ENCODE peak calls at places on chromosomes 1 and 21, in nine cellular contexts. A, B, V, F, G, K, T, E and O are unnamed samples.

GRCh38 chr1:90122679-90123340 is 127.9 kb downstream of the ZNF326 start:
- ATAC-seq in B (no peak), T (no peak), K (no peak), A (no peak), E (peak; percentile 82), F (no peak), G (no peak), V (no peak), O (no peak)

GRCh38 chr1:1128454-1129139 is 12.7 kb upstream of the C1orf159 start:
- ATAC-seq in E (peak; percentile 59), K (no peak), B (no peak), T (no peak), A (no peak), G (no peak), V (no peak), F (peak; percentile 66), O (no peak)

GRCh38 chr21:33650230-33650629 is 7.9 kb downstream of the ITSN1 start:
- ATAC-seq in G (no peak), A (no peak), B (no peak), K (no peak), V (no peak), T (no peak), F (no peak), E (no peak), O (no peak)

GRCh38 chr1:210231846-210232523 is 611 bp upstream of the SERTAD4 start:
- ATAC-seq in G (no peak), F (no peak), T (peak; percentile 41), A (no peak), E (no peak), V (no peak), B (no peak), K (no peak), O (no peak)

GRCh38 chr1:176693697-176694329 is 230.8 kb downstream of the PAPPA2 start:
- ATAC-seq in E (no peak), A (no peak), T (peak; percentile 23), B (no peak), V (no peak), K (no peak), F (no peak), G (peak; percentile 35), O (no peak)

GRCh38 chr1:95716550-95716949 is 482.5 kb downstream of the RWDD3 start:
- ATAC-seq in E (no peak), F (no peak), G (no peak), B (no peak), K (no peak), T (no peak), V (no peak), A (no peak), O (no peak)

GRCh38 chr21:31158789-31159581 is 120.7 kb upstream of the KRTAP19-8 start:
- ATAC-seq in A (no peak), K (no peak), T (peak; percentile 52), F (no peak), B (peak; percentile 30), E (peak; percentile 45), V (no peak), G (no peak), O (no peak)

GRCh38 chr1:230303822-230304221 is 122.3 kb downstream of the PGBD5 start:
- ATAC-seq in T (no peak), A (no peak), K (no peak), B (peak; percentile 59), E (peak; percentile 67), F (no peak), V (no peak), G (no peak), O (no peak)

GRCh38 chr1:47395433-47395832 is 20.7 kb upstream of the FOXE3 start:
- ATAC-seq in G (no peak), B (no peak), F (no peak), V (no peak), T (no peak), K (no peak), E (no peak), A (no peak), O (no peak)

GRCh38 chr1:15584489-15585363 is at the start of gene AGMAT:
- ATAC-seq in B (peak; percentile 69), E (peak; percentile 89), T (no peak), K (peak; percentile 87), A (no peak), G (peak; percentile 19), F (peak; percentile 75), V (peak; percentile 90), O (no peak)
- TF ChIP-seq POLR2A in B (no peak), E (peak; percentile 78), T (no peak), K (peak; percentile 71), A (no peak), G (no peak), F (no peak), V (no peak), O (no peak)

DNA sequence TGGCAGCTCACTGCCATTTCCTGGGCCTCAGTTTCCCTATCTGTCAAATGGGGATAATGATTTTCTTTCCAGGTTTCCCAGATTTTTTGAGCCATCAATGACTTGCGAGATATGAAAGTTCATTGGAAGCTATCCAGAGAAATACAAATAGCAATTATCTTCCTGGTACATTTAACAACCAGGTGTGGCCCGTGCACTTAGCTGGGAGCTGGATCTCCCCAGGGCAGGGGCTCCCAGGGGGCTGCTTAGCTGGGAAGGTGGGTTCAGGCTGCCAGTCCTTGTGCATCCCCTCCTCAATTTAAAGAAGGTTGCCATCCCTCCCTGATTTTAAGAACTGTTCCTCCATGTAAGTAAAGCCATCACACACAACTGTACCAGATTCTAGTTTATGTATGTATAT is 3.6 kb upstream of the TMEM54 start:
- ATAC-seq in V (no peak), A (no peak), K (no peak), G (no peak), T (no peak), B (no peak), F (peak; percentile 16), E (no peak), O (no peak)
- TF ChIP-seq POLR2A in V (no peak), A (no peak), K (no peak), G (no peak), T (no peak), B (no peak), F (no peak), E (no peak), O (no peak)

DNA sequence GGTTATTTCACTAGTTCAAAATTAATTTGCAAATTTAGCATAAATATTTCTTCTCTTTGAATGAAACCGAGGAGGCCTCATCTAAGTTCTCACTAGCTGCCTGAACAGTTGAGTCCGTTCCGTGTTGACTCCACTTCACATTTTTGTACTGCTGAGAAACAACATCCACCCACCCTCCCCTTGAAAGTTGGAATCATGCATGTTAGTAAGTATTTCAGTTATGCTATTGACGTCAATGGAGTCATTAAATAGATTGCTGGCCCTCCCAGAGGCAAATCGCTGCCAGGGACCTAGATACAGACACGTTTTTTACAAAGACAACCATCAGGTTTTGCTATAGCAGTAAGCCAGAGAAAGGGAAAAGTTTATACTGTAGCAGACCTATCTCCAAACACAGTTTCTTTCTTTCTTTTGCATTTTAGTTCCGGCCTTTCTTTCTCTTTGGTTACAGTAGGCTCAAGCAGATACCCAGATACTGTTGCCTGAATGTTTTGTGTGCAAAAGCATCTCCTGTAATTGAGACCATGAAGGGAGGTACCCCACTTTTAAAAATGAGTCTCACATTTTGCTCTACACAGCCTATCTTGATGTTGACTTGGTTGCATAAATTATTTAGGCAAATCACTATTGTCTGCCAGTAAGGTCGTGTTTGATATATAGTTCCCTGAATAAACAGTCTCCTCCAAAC is 262.6 kb upstream of the SGIP1 start:
- ATAC-seq in E (peak; percentile 80), G (peak; percentile 91), T (peak; percentile 94), F (peak; percentile 93), A (peak; percentile 73), K (peak; percentile 58), V (peak; percentile 90), B (peak; percentile 84), O (peak; percentile 92)
- TF ChIP-seq POLR2A in E (peak; percentile 67), G (no peak), T (no peak), F (no peak), A (no peak), K (no peak), V (no peak), B (peak; percentile 42), O (no peak)

GRCh38 chr1:17724150-17724549 is 31.0 kb upstream of the ACTL8 start:
- ATAC-seq in E (no peak), K (no peak), G (no peak), T (no peak), A (peak; percentile 15), F (no peak), B (no peak), V (no peak), O (no peak)
- TF ChIP-seq POLR2A in E (no peak), K (no peak), G (no peak), T (no peak), A (no peak), F (no peak), B (no peak), V (no peak), O (no peak)

GRCh38 chr1:26833432-26834405 is 7.2 kb downstream of the ZDHHC18 start:
- ATAC-seq in E (peak; percentile 5), K (peak; percentile 88), B (no peak), F (no peak), G (peak; percentile 71), V (peak; percentile 29), A (no peak), T (peak; percentile 65), O (no peak)
- TF ChIP-seq POLR2A in E (no peak), K (peak; percentile 84), B (no peak), F (no peak), G (no peak), V (no peak), A (no peak), T (no peak), O (no peak)

GRCh38 chr1:8864713-8865397 is 13.6 kb downstream of the ENO1 start:
- ATAC-seq in V (no peak), A (no peak), K (no peak), G (no peak), B (no peak), T (no peak), E (no peak), F (no peak), O (no peak)
- TF ChIP-seq POLR2A in V (no peak), A (no peak), K (peak; percentile 55), G (no peak), B (no peak), T (no peak), E (no peak), F (no peak), O (no peak)